ENCODE peak calls at places on chromosome 13, in eight cellular contexts. H, A, J, E, Y, G, I and C are unnamed samples. For H3K4me1, the result is how much of the 10 kb centered on the place peaks cover.

GRCh38 chr13:101452519-101453485 is at the start of gene ITGBL1:
- DNase-seq in H (no peak), A (peak), J (no peak), E (no peak), Y (no peak), G (peak), I (peak), C (peak)

GRCh38 chr13:59787679-59788078 is 376.0 kb downstream of the DIAPH3 start:
- DNase-seq in H (no peak), A (no peak), J (no peak), E (no peak), Y (no peak), G (no peak), I (no peak), C (no peak)

GRCh38 chr13:44719857-44720671 is 143.9 kb upstream of the TSC22D1 start:
- DNase-seq in H (peak), A (no peak), J (peak), E (no peak), Y (no peak), G (peak), I (no peak), C (no peak)

GRCh38 chr13:32136061-32136460 is 104.5 kb downstream of the FRY start:
- DNase-seq in H (no peak), A (no peak), J (no peak), E (no peak), Y (no peak), G (no peak), I (no peak), C (no peak)

GRCh38 chr13:20351279-20352022 is 119.3 kb upstream of the GJB6 start:
- DNase-seq in H (no peak), A (no peak), J (no peak), E (no peak), Y (no peak), G (peak), I (peak), C (no peak)

GRCh38 chr13:42247883-42248282 is 24.1 kb upstream of the AKAP11 start:
- DNase-seq in H (no peak), A (no peak), J (no peak), E (no peak), Y (no peak), G (peak), I (peak), C (no peak)

GRCh38 chr13:109918179-109918651 is 131.8 kb upstream of the IRS2 start:
- DNase-seq in H (no peak), A (no peak), J (no peak), E (no peak), Y (no peak), G (peak), I (no peak), C (no peak)

GRCh38 chr13:28321751-28322150 is 173.2 kb downstream of the FLT1 start:
- DNase-seq in H (no peak), A (no peak), J (no peak), E (no peak), Y (no peak), G (peak), I (no peak), C (no peak)

DNA sequence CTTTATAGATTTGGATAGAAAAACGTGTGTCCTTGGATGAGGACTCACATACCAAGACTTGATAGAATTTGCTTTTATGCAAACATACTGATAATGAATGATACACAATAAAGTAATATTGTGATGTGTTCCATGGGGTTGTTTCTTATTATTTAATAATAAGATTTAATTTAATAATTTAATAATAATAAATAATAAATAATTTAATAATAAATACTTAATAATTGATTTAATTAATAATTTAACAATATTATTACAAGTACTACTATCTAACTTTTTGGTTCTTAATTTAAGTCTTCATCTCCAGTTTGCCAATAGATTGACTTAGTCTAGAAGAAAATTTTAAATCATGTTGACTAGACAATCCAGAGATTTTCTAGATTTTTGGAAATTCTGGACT is 909.2 kb upstream of the PCDH20 start:
- DNase-seq in H (no peak), A (no peak), J (no peak), E (no peak), Y (no peak), G (no peak), I (no peak), C (no peak)
- H3K4me1 ChIP-seq in H (under half), A (under half), J (under half), E (under half), Y (under half), G (under half), I (under half), C (under half)

GRCh38 chr13:99448586-99448985 is 52.7 kb upstream of the TM9SF2 start:
- DNase-seq in H (no peak), A (no peak), J (no peak), E (no peak), Y (no peak), G (no peak), I (no peak), C (no peak)

GRCh38 chr13:99442273-99442895 is 58.9 kb upstream of the TM9SF2 start:
- DNase-seq in H (no peak), A (no peak), J (peak), E (no peak), Y (no peak), G (peak), I (peak), C (no peak)

GRCh38 chr13:99450416-99450815 is 50.9 kb upstream of the TM9SF2 start:
- DNase-seq in H (no peak), A (no peak), J (no peak), E (no peak), Y (no peak), G (no peak), I (no peak), C (no peak)

DNA sequence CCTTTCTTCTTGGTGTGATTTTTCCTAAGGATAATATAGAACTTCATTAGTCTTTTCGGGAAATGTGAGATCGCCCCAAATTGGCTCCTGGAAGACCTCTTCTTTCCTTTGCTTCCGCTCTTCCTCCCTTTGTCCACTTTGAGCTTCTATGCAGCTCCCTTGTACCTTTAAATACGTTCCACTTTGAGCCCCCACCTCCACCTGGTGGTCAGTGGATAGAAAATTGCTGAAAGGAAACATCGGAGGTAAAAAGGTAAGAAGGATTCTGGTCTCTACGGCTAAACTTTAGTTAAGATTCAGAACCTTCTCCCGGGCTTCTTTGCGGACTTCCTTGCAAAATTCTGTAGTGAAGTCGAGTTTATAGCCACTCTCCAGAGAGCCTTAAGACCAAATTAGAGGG is 55.0 kb upstream of the TM9SF2 start:
- DNase-seq in H (no peak), A (no peak), J (no peak), E (no peak), Y (no peak), G (no peak), I (no peak), C (no peak)
- TF ChIP-seq CTCF in H (no peak), A (no peak), J (no peak), E (no peak), Y (no peak), G (no peak), I (peak), C (no peak)

GRCh38 chr13:40960721-40961120 is 58.4 kb downstream of the ELF1 start:
- DNase-seq in H (no peak), A (no peak), J (no peak), E (no peak), Y (no peak), G (no peak), I (no peak), C (no peak)
- H3K4me1 ChIP-seq in H (under half), A (under half), J (under half), E (under half), Y (under half), G (under half), I (under half), C (half or more)

DNA sequence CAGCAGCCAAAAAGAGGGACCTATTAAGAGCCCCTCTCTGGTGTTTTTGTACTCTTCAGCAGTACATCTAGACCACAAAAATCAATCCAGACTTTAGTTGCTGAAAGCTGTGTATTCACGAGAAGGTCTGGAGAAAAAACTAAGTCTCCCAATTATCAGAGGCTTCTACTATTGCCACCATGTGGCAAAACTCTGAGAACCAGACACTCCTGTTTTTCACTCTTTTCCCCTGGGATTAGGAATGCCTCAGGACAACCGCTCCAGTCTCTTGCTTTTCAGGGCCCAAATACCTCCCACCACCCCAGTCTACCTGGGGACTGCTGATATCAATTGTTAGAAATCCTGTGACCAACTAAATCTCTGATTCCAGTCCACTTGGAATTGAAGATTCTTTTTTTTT is 30.1 kb upstream of the OBI1 start:
- DNase-seq in H (no peak), A (no peak), J (no peak), E (no peak), Y (no peak), G (no peak), I (no peak), C (no peak)
- TF ChIP-seq CTCF in H (no peak), A (peak), J (no peak), E (peak), Y (no peak), G (no peak), I (peak), C (peak)

GRCh38 chr13:29925457-29925856 is 75.0 kb upstream of the UBL3 start:
- DNase-seq in H (peak), A (peak), J (peak), E (peak), Y (peak), G (peak), I (peak), C (peak)
- H3K4me1 ChIP-seq in H (under half), A (under half), J (under half), E (under half), Y (under half), G (under half), I (under half), C (under half)

DNA sequence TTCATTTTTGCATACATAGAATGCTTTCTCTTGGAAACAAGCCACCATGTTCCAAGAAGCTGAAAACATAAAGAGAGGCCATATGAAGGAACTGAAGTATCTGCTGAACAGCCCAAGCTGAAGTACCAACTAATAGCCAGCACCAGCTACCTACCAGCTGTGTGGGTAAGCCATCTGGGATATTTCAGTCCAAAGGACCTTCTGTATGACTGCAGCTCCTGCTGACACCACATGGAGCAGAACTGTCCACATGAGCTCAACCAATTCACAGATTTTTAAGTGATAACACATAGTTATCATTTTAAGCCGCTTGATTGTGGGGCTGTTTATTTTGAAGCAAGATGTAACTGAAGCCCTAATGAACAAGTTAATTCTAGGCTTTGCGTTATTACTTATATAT is 621.1 kb upstream of the KLHL1 start:
- DNase-seq in H (no peak), A (no peak), J (no peak), E (no peak), Y (no peak), G (no peak), I (no peak), C (no peak)
- TF ChIP-seq CTCF in H (no peak), A (no peak), J (no peak), E (no peak), Y (no peak), G (no peak), I (no peak), C (no peak)